ENCODE peak calls at places on chromosomes 12 and 14, in five cellular contexts. X is cardiac fibroblast, C is caudate nucleus, A is hypothalamus, K is left ventricle myocardium inferior. E is an unnamed sample.

GRCh38 chr12:90099288-90099687 is 390.6 kb upstream of the ATP2B1 start:
- DNase-seq in X (no peak), C (no peak), A (no peak), K (no peak), E (no peak)

GRCh38 chr12:100959481-100959880 is 164.9 kb downstream of the ANO4 start:
- DNase-seq in X (peak), C (no peak), A (no peak), K (no peak), E (no peak)

GRCh38 chr12:122486805-122487426 is 13.8 kb downstream of the ZCCHC8 start:
- DNase-seq in X (no peak), C (no peak), A (no peak), K (no peak), E (no peak)

GRCh38 chr14:70808402-70809237 is 693 bp downstream of the MAP3K9 start:
- DNase-seq in X (no peak), C (no peak), A (no peak), K (peak), E (peak)

GRCh38 chr14:67610491-67610890 is 9.2 kb upstream of the ARG2 start:
- DNase-seq in X (no peak), C (no peak), A (no peak), K (no peak), E (no peak)

GRCh38 chr12:58888131-58888783 is 32.0 kb downstream of the LRIG3 start:
- DNase-seq in X (peak), C (peak), A (peak), K (peak), E (peak)

GRCh38 chr14:93723001-93723400 is 65.3 kb downstream of the PRIMA1 start:
- DNase-seq in X (no peak), C (no peak), A (no peak), K (no peak), E (no peak)

GRCh38 chr14:37992489-37992888 is 215.2 kb upstream of the SSTR1 start:
- DNase-seq in X (no peak), C (no peak), A (no peak), K (no peak), E (no peak)

GRCh38 chr12:48869191-48869590 is 3.5 kb upstream of the RND1 start:
- DNase-seq in X (no peak), C (no peak), A (no peak), K (no peak), E (no peak)

GRCh38 chr14:58060077-58060476 is 91.9 kb downstream of the ARMH4 start:
- DNase-seq in X (no peak), C (no peak), A (no peak), K (no peak), E (no peak)

GRCh38 chr14:55019968-55020554 is 6.8 kb downstream of the WDHD1 start:
- DNase-seq in X (peak), C (no peak), A (no peak), K (no peak), E (no peak)

GRCh38 chr12:100877776-100878175 is 83.2 kb downstream of the ANO4 start:
- DNase-seq in X (no peak), C (no peak), A (no peak), K (no peak), E (no peak)

GRCh38 chr14:27528328-27528727 is 930.5 kb upstream of the NOVA1 start:
- DNase-seq in X (peak), C (no peak), A (no peak), K (no peak), E (no peak)

GRCh38 chr14:54864526-54864925 is 38.1 kb downstream of the GCH1 start:
- DNase-seq in X (peak), C (no peak), A (no peak), K (no peak), E (no peak)

GRCh38 chr12:88375301-88375959 is 204.8 kb downstream of the KITLG start:
- DNase-seq in X (no peak), C (no peak), A (no peak), K (no peak), E (no peak)

GRCh38 chr12:32647275-32647674 is 31.8 kb upstream of the DNM1L start:
- DNase-seq in X (peak), C (no peak), A (no peak), K (no peak), E (no peak)

GRCh38 chr12:59085680-59086079 is 165.4 kb upstream of the LRIG3 start:
- DNase-seq in X (no peak), C (no peak), A (no peak), K (no peak), E (no peak)

GRCh38 chr12:40921563-40922163 is 229.4 kb downstream of the CNTN1 start:
- DNase-seq in X (peak), C (no peak), A (no peak), K (no peak), E (no peak)

GRCh38 chr12:25997401-25997973 is 39.0 kb downstream of the RASSF8 start:
- DNase-seq in X (peak), C (no peak), A (no peak), K (no peak), E (no peak)

GRCh38 chr12:126685636-126686035 is 1581.3 kb upstream of the TMEM132C start:
- DNase-seq in X (no peak), C (no peak), A (no peak), K (no peak), E (no peak)

GRCh38 chr12:49233842-49234526 is 30.9 kb upstream of the TUBA1C start:
- DNase-seq in X (no peak), C (peak), A (peak), K (peak), E (peak)

GRCh38 chr12:50732591-50732990 is 31.3 kb upstream of the ATF1 start:
- DNase-seq in X (peak), C (no peak), A (peak), K (no peak), E (no peak)

GRCh38 chr14:100727565-100728240 is 1.0 kb downstream of the DLK1 start:
- DNase-seq in X (no peak), C (no peak), A (no peak), K (no peak), E (no peak)

GRCh38 chr12:1814266-1814665 is 6.1 kb upstream of the LRTM2 start:
- DNase-seq in X (no peak), C (no peak), A (no peak), K (no peak), E (no peak)

GRCh38 chr12:94779520-94779919 is 129.2 kb upstream of the TMCC3 start:
- DNase-seq in X (peak), C (no peak), A (no peak), K (no peak), E (no peak)

GRCh38 chr14:32762886-32763285 is 175.8 kb upstream of the NPAS3 start:
- DNase-seq in X (peak), C (no peak), A (no peak), K (no peak), E (no peak)

GRCh38 chr14:67449096-67449495 is 37.1 kb upstream of the PLEK2 start:
- DNase-seq in X (no peak), C (no peak), A (no peak), K (no peak), E (no peak)

GRCh38 chr12:1443421-1444141 is 150.8 kb downstream of the FBXL14 start:
- DNase-seq in X (peak), C (no peak), A (no peak), K (no peak), E (no peak)

GRCh38 chr12:11650697-11651281 is 1.3 kb downstream of the ETV6 start:
- DNase-seq in X (peak), C (no peak), A (no peak), K (no peak), E (no peak)

GRCh38 chr14:75542585-75543091 is 20.4 kb downstream of the BATF start:
- DNase-seq in X (peak), C (no peak), A (no peak), K (peak), E (no peak)

GRCh38 chr14:104599446-104599845 is 5.1 kb downstream of the TMEM179 start:
- DNase-seq in X (no peak), C (no peak), A (no peak), K (no peak), E (no peak)

GRCh38 chr14:94823556-94824341 is 53.8 kb upstream of the GSC start:
- DNase-seq in X (no peak), C (no peak), A (no peak), K (no peak), E (no peak)

GRCh38 chr12:1912580-1913376 is 5.7 kb downstream of the CACNA2D4 start:
- DNase-seq in X (no peak), C (no peak), A (no peak), K (no peak), E (no peak)

GRCh38 chr12:98418357-98419075 is 96.9 kb upstream of the TMPO start:
- DNase-seq in X (peak), C (no peak), A (no peak), K (peak), E (no peak)

GRCh38 chr14:51087024-51087423 is 7.9 kb downstream of the TRIM9 start:
- DNase-seq in X (no peak), C (no peak), A (no peak), K (peak), E (no peak)

GRCh38 chr12:26471560-26471959 is 276.2 kb downstream of the SSPN start:
- DNase-seq in X (peak), C (no peak), A (no peak), K (no peak), E (no peak)

GRCh38 chr12:122099856-122100255 is 21.3 kb downstream of the MLXIP start:
- DNase-seq in X (no peak), C (no peak), A (no peak), K (no peak), E (no peak)

GRCh38 chr12:131901431-131902331 is 7.3 kb downstream of the ULK1 start:
- DNase-seq in X (no peak), C (no peak), A (no peak), K (peak), E (no peak)

GRCh38 chr12:44873898-44874297 is 2.2 kb downstream of the NELL2 start:
- DNase-seq in X (peak), C (no peak), A (no peak), K (no peak), E (no peak)

E was measured in occipital lobe.